ENCODE peak calls at places on chromosomes 13 and 19, in seven cellular contexts. One of them, this sample, is unnamed. For H3K27me3, the result is how much of the 10 kb centered on the place peaks cover.

GRCh38 chr13:44735806-44736205 is 159.7 kb upstream of the TSC22D1 start:
- DNase-seq in bronchial epithelial cell: no peak
- DNase-seq in thyroid gland: no peak
- DNase-seq in fibroblast of lung: no peak
- DNase-seq in MM.1S: peak
- DNase-seq in heart left ventricle: no peak
- DNase-seq in heart right ventricle: no peak
- DNase-seq in this sample: no peak

GRCh38 chr19:17327654-17328516 is 6.8 kb downstream of the ANO8 start:
- DNase-seq in fibroblast of lung: no peak
- DNase-seq in MM.1S: no peak
- DNase-seq in thyroid gland: peak
- DNase-seq in heart right ventricle: no peak
- DNase-seq in bronchial epithelial cell: peak
- DNase-seq in heart left ventricle: no peak
- DNase-seq in this sample: no peak

GRCh38 chr13:40410315-40410714 is 256.1 kb downstream of the FOXO1 start:
- DNase-seq in heart right ventricle: no peak
- DNase-seq in MM.1S: no peak
- DNase-seq in fibroblast of lung: no peak
- DNase-seq in heart left ventricle: no peak
- DNase-seq in thyroid gland: no peak
- DNase-seq in bronchial epithelial cell: no peak
- DNase-seq in this sample: no peak

GRCh38 chr13:91805605-91806004 is 407.2 kb downstream of the GPC5 start:
- DNase-seq in fibroblast of lung: no peak
- DNase-seq in thyroid gland: no peak
- DNase-seq in heart left ventricle: no peak
- DNase-seq in MM.1S: no peak
- DNase-seq in heart right ventricle: no peak
- DNase-seq in bronchial epithelial cell: no peak
- DNase-seq in this sample: no peak

GRCh38 chr13:24742294-24742693 is 21.7 kb upstream of the RNF17 start:
- DNase-seq in thyroid gland: no peak
- DNase-seq in heart right ventricle: no peak
- DNase-seq in heart left ventricle: no peak
- DNase-seq in fibroblast of lung: peak
- DNase-seq in bronchial epithelial cell: peak
- DNase-seq in MM.1S: no peak
- DNase-seq in this sample: no peak

GRCh38 chr13:113917096-113917495 is 53.2 kb upstream of the GAS6 start:
- DNase-seq in MM.1S: no peak
- DNase-seq in fibroblast of lung: no peak
- DNase-seq in heart right ventricle: no peak
- DNase-seq in heart left ventricle: no peak
- DNase-seq in thyroid gland: no peak
- DNase-seq in bronchial epithelial cell: no peak
- DNase-seq in this sample: no peak

GRCh38 chr19:33794578-33795369 is 1.9 kb upstream of the KCTD15 start:
- DNase-seq in fibroblast of lung: peak
- DNase-seq in heart left ventricle: no peak
- DNase-seq in bronchial epithelial cell: no peak
- DNase-seq in thyroid gland: peak
- DNase-seq in heart right ventricle: no peak
- DNase-seq in MM.1S: no peak
- DNase-seq in this sample: no peak

GRCh38 chr13:107476068-107476467 is 739.3 kb downstream of the LIG4 start:
- DNase-seq in MM.1S: no peak
- DNase-seq in bronchial epithelial cell: no peak
- DNase-seq in thyroid gland: no peak
- DNase-seq in fibroblast of lung: peak
- DNase-seq in heart left ventricle: no peak
- DNase-seq in heart right ventricle: no peak
- DNase-seq in this sample: no peak

GRCh38 chr13:26200811-26201210 is 21.3 kb downstream of the RNF6 start:
- DNase-seq in MM.1S: no peak
- DNase-seq in bronchial epithelial cell: no peak
- DNase-seq in heart right ventricle: no peak
- DNase-seq in thyroid gland: no peak
- DNase-seq in fibroblast of lung: no peak
- DNase-seq in heart left ventricle: no peak
- DNase-seq in this sample: no peak

GRCh38 chr19:29076161-29076560 is 136.8 kb downstream of the UQCRFS1 start:
- DNase-seq in fibroblast of lung: no peak
- DNase-seq in bronchial epithelial cell: no peak
- DNase-seq in MM.1S: no peak
- DNase-seq in thyroid gland: no peak
- DNase-seq in heart right ventricle: no peak
- DNase-seq in heart left ventricle: no peak
- DNase-seq in this sample: no peak

GRCh38 chr19:6412111-6412999 is 12.3 kb downstream of the KHSRP start:
- DNase-seq in thyroid gland: peak
- DNase-seq in heart right ventricle: no peak
- DNase-seq in MM.1S: peak
- DNase-seq in bronchial epithelial cell: peak
- DNase-seq in fibroblast of lung: no peak
- DNase-seq in heart left ventricle: no peak
- DNase-seq in this sample: no peak

GRCh38 chr13:32309312-32309711 is 5.9 kb downstream of the ZAR1L start:
- DNase-seq in heart left ventricle: no peak
- DNase-seq in MM.1S: no peak
- DNase-seq in thyroid gland: no peak
- DNase-seq in fibroblast of lung: no peak
- DNase-seq in bronchial epithelial cell: no peak
- DNase-seq in heart right ventricle: no peak
- DNase-seq in this sample: no peak
- H3K4me3 ChIP-seq in heart left ventricle: no peak
- H3K4me3 ChIP-seq in MM.1S: no peak
- H3K4me3 ChIP-seq in thyroid gland: no peak
- H3K4me3 ChIP-seq in fibroblast of lung: no peak
- H3K4me3 ChIP-seq in bronchial epithelial cell: no peak
- H3K4me3 ChIP-seq in heart right ventricle: no peak
- H3K4me3 ChIP-seq in this sample: no peak

GRCh38 chr19:46018729-46019251 is 4.1 kb downstream of the PGLYRP1 start:
- DNase-seq in MM.1S: no peak
- DNase-seq in thyroid gland: no peak
- DNase-seq in fibroblast of lung: no peak
- DNase-seq in heart right ventricle: no peak
- DNase-seq in heart left ventricle: no peak
- DNase-seq in bronchial epithelial cell: no peak
- DNase-seq in this sample: no peak

GRCh38 chr19:46016426-46017094 is 6.3 kb downstream of the PGLYRP1 start:
- DNase-seq in MM.1S: peak
- DNase-seq in heart left ventricle: peak
- DNase-seq in heart right ventricle: peak
- DNase-seq in thyroid gland: peak
- DNase-seq in bronchial epithelial cell: peak
- DNase-seq in fibroblast of lung: peak
- DNase-seq in this sample: peak

GRCh38 chr19:46017874-46018675 is 4.8 kb downstream of the PGLYRP1 start:
- DNase-seq in heart right ventricle: no peak
- DNase-seq in heart left ventricle: no peak
- DNase-seq in MM.1S: no peak
- DNase-seq in bronchial epithelial cell: no peak
- DNase-seq in fibroblast of lung: no peak
- DNase-seq in thyroid gland: no peak
- DNase-seq in this sample: no peak

GRCh38 chr19:46015961-46016425 is 6.9 kb downstream of the PGLYRP1 start:
- DNase-seq in thyroid gland: peak
- DNase-seq in heart left ventricle: no peak
- DNase-seq in heart right ventricle: no peak
- DNase-seq in bronchial epithelial cell: no peak
- DNase-seq in MM.1S: peak
- DNase-seq in fibroblast of lung: no peak
- DNase-seq in this sample: peak

DNA sequence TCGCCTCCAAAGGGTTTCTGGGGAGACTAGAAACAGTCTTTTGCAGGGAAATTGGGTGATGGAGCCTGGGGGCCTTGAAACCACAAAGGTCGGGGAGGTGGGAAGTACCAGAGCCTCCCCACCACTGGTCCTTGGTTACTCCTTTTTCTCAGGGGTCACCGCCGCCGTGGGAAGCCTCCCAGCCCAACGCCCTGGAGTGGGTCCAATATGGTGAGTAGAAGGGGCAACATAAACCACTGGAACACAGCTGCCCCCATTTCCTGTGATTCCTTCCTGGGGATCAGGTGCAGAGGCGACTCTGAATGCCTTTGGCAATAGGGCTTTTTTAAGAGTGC is 5.8 kb downstream of the PGLYRP1 start:
- DNase-seq in fibroblast of lung: no peak
- DNase-seq in bronchial epithelial cell: no peak
- DNase-seq in thyroid gland: no peak
- DNase-seq in heart left ventricle: no peak
- DNase-seq in MM.1S: no peak
- DNase-seq in heart right ventricle: no peak
- DNase-seq in this sample: no peak
- TF ChIP-seq CTCF in fibroblast of lung: no peak
- TF ChIP-seq CTCF in bronchial epithelial cell: no peak
- TF ChIP-seq CTCF in thyroid gland: no peak
- TF ChIP-seq CTCF in heart left ventricle: no peak
- TF ChIP-seq CTCF in MM.1S: no peak
- TF ChIP-seq CTCF in heart right ventricle: no peak
- TF ChIP-seq CTCF in this sample: no peak

GRCh38 chr19:1690570-1691307 is 38.3 kb upstream of the TCF3 start:
- DNase-seq in fibroblast of lung: no peak
- DNase-seq in heart left ventricle: no peak
- DNase-seq in MM.1S: no peak
- DNase-seq in heart right ventricle: no peak
- DNase-seq in thyroid gland: no peak
- DNase-seq in bronchial epithelial cell: peak
- DNase-seq in this sample: peak

GRCh38 chr19:1691589-1692290 is 39.3 kb upstream of the TCF3 start:
- DNase-seq in heart left ventricle: no peak
- DNase-seq in MM.1S: no peak
- DNase-seq in fibroblast of lung: no peak
- DNase-seq in heart right ventricle: no peak
- DNase-seq in thyroid gland: no peak
- DNase-seq in bronchial epithelial cell: no peak
- DNase-seq in this sample: no peak
- H3K27me3 ChIP-seq in heart left ventricle: under half
- H3K27me3 ChIP-seq in MM.1S: half or more
- H3K27me3 ChIP-seq in fibroblast of lung: under half
- H3K27me3 ChIP-seq in heart right ventricle: half or more
- H3K27me3 ChIP-seq in thyroid gland: under half
- H3K27me3 ChIP-seq in bronchial epithelial cell: under half
- H3K27me3 ChIP-seq in this sample: under half

GRCh38 chr13:80096383-80096782 is 244.5 kb downstream of the SPRY2 start:
- DNase-seq in heart right ventricle: no peak
- DNase-seq in thyroid gland: no peak
- DNase-seq in heart left ventricle: no peak
- DNase-seq in MM.1S: no peak
- DNase-seq in fibroblast of lung: no peak
- DNase-seq in bronchial epithelial cell: no peak
- DNase-seq in this sample: no peak
- H3K4me3 ChIP-seq in heart right ventricle: no peak
- H3K4me3 ChIP-seq in thyroid gland: no peak
- H3K4me3 ChIP-seq in heart left ventricle: no peak
- H3K4me3 ChIP-seq in MM.1S: no peak
- H3K4me3 ChIP-seq in fibroblast of lung: no peak
- H3K4me3 ChIP-seq in bronchial epithelial cell: no peak
- H3K4me3 ChIP-seq in this sample: no peak

This sample was measured in GM06990.